ENCODE peak calls at places on chromosomes 2 and 18, in eight cellular contexts. Y is cardiac muscle cell; G is ovary; S is transverse colon; J is Caco-2; V is psoas muscle; U is CD8-positive, alpha-beta T cell; T is right lobe of liver. L is an unnamed sample. For H3K27me3, the result is how much of the 10 kb centered on the place peaks cover.

GRCh38 chr18:70499218-70499691 is 210.4 kb downstream of the SOCS6 start:
- DNase-seq in Y (no peak), G (no peak), S (no peak), J (no peak), V (no peak), U (no peak), T (no peak), L (peak)

GRCh38 chr18:58161659-58162058 is 117.6 kb downstream of the NEDD4L start:
- DNase-seq in Y (peak), G (no peak), S (peak), J (peak), V (no peak), U (no peak), T (no peak), L (no peak)

GRCh38 chr18:63312731-63313408 is 6.7 kb downstream of the BCL2 start:
- DNase-seq in Y (no peak), G (no peak), S (no peak), J (no peak), V (no peak), U (no peak), T (no peak), L (no peak)

GRCh38 chr18:2303517-2304238 is 267.6 kb downstream of the METTL4 start:
- DNase-seq in Y (peak), G (no peak), S (no peak), J (no peak), V (no peak), U (no peak), T (no peak), L (no peak)

GRCh38 chr2:241161646-241162281 is 11.5 kb downstream of the PPP1R7 start:
- DNase-seq in Y (peak), G (peak), S (peak), J (no peak), V (peak), U (no peak), T (no peak), L (no peak)

GRCh38 chr2:75565523-75566449 is 5.0 kb upstream of the EVA1A start:
- DNase-seq in Y (no peak), G (no peak), S (no peak), J (no peak), V (no peak), U (no peak), T (no peak), L (no peak)

GRCh38 chr2:82968381-82968780 is 1490.7 kb downstream of the SUCLG1 start:
- DNase-seq in Y (peak), G (no peak), S (no peak), J (no peak), V (no peak), U (no peak), T (no peak), L (no peak)

GRCh38 chr18:45081579-45082181 is 401.0 kb downstream of the SETBP1 start:
- DNase-seq in Y (peak), G (no peak), S (no peak), J (no peak), V (no peak), U (no peak), T (no peak), L (no peak)

GRCh38 chr2:203936535-203936934 is at the start of gene ICOS:
- DNase-seq in Y (no peak), G (no peak), S (no peak), J (no peak), V (no peak), U (no peak), T (no peak), L (peak)

GRCh38 chr2:235320341-235320740 is 173.5 kb upstream of the AGAP1 start:
- DNase-seq in Y (no peak), G (no peak), S (no peak), J (no peak), V (no peak), U (no peak), T (no peak), L (no peak)

GRCh38 chr2:73404409-73404808 is 18.8 kb downstream of the ALMS1 start:
- DNase-seq in Y (no peak), G (no peak), S (no peak), J (no peak), V (no peak), U (no peak), T (no peak), L (no peak)

GRCh38 chr2:231190531-231191197 is 7.8 kb upstream of the ARMC9 start:
- DNase-seq in Y (peak), G (peak), S (peak), J (no peak), V (peak), U (no peak), T (peak), L (no peak)

GRCh38 chr18:59249186-59249774 is 24.0 kb downstream of the RAX start:
- DNase-seq in Y (peak), G (no peak), S (peak), J (peak), V (no peak), U (no peak), T (no peak), L (no peak)

GRCh38 chr18:11851156-11852047 is at the start of gene CHMP1B:
- DNase-seq in Y (peak), G (peak), S (peak), J (peak), V (peak), U (peak), T (peak), L (peak)

GRCh38 chr2:232731470-232731869 is 34.3 kb downstream of the GIGYF2 start:
- DNase-seq in Y (no peak), G (no peak), S (no peak), J (no peak), V (no peak), U (no peak), T (no peak), L (no peak)

GRCh38 chr2:230893338-230893737 is 28.6 kb downstream of the ITM2C start:
- DNase-seq in Y (no peak), G (no peak), S (peak), J (no peak), V (no peak), U (no peak), T (no peak), L (no peak)

GRCh38 chr2:240932724-240933047 is 26.6 kb downstream of the CROCC2 start:
- DNase-seq in Y (no peak), G (peak), S (peak), J (no peak), V (no peak), U (peak), T (peak), L (no peak)

GRCh38 chr2:96261328-96262003 is 4.3 kb downstream of the TMEM127 start:
- DNase-seq in Y (no peak), G (no peak), S (no peak), J (peak), V (no peak), U (no peak), T (no peak), L (no peak)

GRCh38 chr2:55995206-55995605 is 71.6 kb upstream of the EFEMP1 start:
- DNase-seq in Y (no peak), G (no peak), S (no peak), J (no peak), V (no peak), U (no peak), T (no peak), L (no peak)

GRCh38 chr2:8761529-8762164 is 75.8 kb downstream of the KIDINS220 start:
- DNase-seq in Y (peak), G (no peak), S (no peak), J (peak), V (no peak), U (no peak), T (no peak), L (peak)

GRCh38 chr2:40433739-40434138 is 18.2 kb downstream of the SLC8A1 start:
- DNase-seq in Y (no peak), G (no peak), S (no peak), J (no peak), V (no peak), U (no peak), T (no peak), L (no peak)

DNA sequence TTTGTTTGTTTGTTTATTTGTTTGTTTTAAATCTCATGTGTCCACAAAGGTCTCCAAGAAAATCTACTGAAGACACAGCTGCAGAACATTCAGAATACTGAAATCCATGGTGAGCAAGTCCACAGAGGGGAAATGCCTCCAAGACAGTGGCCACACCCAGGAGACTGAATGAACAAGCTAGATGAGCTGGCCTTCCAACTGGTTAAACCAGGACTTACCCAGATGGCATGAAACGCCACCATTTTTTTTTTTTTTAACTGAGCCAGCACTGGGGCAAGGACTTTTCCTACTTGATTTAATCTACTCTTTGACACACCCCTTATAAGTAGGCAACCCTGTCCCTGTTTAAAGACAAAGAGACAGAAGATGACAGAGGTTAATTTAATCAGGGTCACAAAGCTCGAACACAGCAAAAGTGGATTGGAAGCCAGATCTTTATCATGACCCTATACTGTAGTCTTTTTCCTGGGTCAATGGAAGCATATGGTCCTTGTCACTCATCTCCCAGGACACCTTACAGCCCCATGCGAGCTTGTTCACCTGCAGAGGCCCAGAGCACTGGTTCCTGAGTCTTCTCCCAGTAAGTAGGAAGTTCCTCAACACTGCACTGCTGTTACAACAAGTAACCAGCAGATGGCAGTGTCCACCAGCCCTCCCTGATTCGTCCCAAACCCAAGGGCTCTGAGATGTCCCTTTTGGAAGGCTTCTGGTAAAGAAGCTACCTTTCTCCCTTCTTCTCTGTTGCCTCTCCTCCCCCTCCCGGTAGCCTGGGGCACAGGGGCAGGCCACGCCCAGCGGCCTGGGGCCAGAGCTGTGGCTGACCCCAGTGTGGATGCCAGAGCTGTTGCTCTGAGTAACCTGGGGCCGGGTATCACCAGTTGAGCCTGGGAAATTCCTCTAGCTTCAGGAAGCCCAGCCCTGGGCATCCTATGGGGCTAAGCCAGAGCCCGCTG is 5.6 kb upstream of the GDF7 start:
- DNase-seq in Y (peak), G (peak), S (peak), J (peak), V (peak), U (peak), T (peak), L (no peak)
- H3K27me3 ChIP-seq in Y (half or more), G (under half), S (half or more), J (under half), V (under half), U (under half), T (under half), L (under half)

DNA sequence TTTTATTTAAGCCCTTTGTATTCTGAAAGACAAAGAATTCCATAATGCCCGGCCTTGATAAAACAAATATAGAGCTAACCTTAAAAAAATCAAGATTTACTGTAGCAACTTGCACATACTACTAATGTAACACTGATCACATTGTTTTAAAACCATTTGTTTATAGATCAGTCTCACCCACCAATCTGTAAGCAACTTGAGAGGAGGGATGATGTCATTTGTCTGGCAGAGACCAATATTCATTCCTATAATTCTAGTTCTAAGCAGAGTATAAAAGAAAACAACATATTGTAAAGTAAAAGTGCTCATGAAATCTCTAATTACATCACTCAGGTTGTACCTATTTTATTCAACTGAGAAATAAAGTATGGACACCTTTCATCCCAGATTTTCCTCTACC is 380.6 kb downstream of the TGIF1 start:
- DNase-seq in Y (no peak), G (no peak), S (no peak), J (no peak), V (no peak), U (no peak), T (no peak), L (no peak)
- H3K27me3 ChIP-seq in Y (under half), G (under half), S (under half), J (under half), V (under half), U (under half), T (under half), L (under half)

GRCh38 chr2:118186110-118186857 is 98.0 kb downstream of the INSIG2 start:
- DNase-seq in Y (peak), G (peak), S (peak), J (peak), V (peak), U (peak), T (peak), L (peak)

GRCh38 chr2:118190365-118190916 is 102.2 kb downstream of the INSIG2 start:
- DNase-seq in Y (no peak), G (no peak), S (no peak), J (no peak), V (no peak), U (no peak), T (no peak), L (no peak)

GRCh38 chr2:118185210-118186109 is 97.2 kb downstream of the INSIG2 start:
- DNase-seq in Y (peak), G (peak), S (peak), J (peak), V (peak), U (peak), T (peak), L (peak)

DNA sequence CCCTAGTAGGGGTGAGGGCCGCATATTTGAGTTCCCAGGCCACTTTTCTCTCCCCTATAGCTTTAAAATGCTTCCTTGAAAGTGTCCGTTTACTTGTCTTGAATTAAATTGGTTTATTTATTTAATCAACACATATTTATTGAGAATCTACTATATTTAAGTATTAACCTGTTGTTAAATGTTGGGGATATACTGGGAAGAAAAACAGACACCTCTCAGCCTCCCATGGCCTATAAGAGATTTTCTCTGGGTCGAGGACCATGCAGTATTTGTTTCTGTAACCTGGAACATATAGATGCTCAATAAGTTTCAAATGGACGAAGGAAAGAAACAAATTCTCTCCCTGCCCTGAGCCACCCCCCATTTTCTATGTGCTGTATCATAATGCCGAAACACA is 98.6 kb downstream of the INSIG2 start:
- DNase-seq in Y (no peak), G (no peak), S (no peak), J (no peak), V (no peak), U (no peak), T (no peak), L (no peak)
- H3K27me3 ChIP-seq in Y (under half), G (under half), S (under half), J (under half), V (under half), U (under half), T (under half), L (under half)

GRCh38 chr2:239854596-239854995 is 170.5 kb downstream of the NDUFA10 start:
- DNase-seq in Y (no peak), G (no peak), S (no peak), J (no peak), V (no peak), U (no peak), T (no peak), L (no peak)

GRCh38 chr2:239855863-239856587 is 169.1 kb downstream of the NDUFA10 start:
- DNase-seq in Y (no peak), G (no peak), S (no peak), J (no peak), V (peak), U (no peak), T (no peak), L (no peak)

GRCh38 chr2:239856620-239857285 is 168.4 kb downstream of the NDUFA10 start:
- DNase-seq in Y (no peak), G (no peak), S (no peak), J (no peak), V (no peak), U (peak), T (no peak), L (no peak)

GRCh38 chr2:239858179-239858578 is 167.0 kb downstream of the NDUFA10 start:
- DNase-seq in Y (peak), G (no peak), S (no peak), J (no peak), V (no peak), U (no peak), T (no peak), L (no peak)

DNA sequence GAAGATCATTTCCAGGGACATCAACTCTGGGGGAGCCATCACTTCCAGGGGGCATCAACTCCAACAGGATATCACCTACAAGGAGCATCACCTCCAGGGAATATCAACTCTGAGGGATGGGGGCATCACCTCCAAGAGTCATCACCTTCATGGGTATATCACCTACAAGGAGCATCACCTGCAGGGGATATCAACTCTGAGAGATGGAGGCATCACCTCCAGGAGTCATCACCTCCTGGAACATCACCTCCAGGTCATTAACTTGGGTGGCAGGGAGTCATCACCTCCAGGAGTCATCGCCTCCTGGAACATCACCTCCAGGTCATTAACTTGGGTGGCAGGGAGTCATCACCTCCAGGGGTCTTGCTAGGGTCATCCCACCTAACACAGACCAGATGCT is 167.6 kb downstream of the NDUFA10 start:
- DNase-seq in Y (no peak), G (no peak), S (no peak), J (no peak), V (no peak), U (no peak), T (no peak), L (no peak)
- H3K27me3 ChIP-seq in Y (under half), G (under half), S (under half), J (under half), V (under half), U (under half), T (under half), L (under half)

GRCh38 chr2:28300921-28301341 is 91.7 kb upstream of the FOSL2 start:
- DNase-seq in Y (peak), G (no peak), S (no peak), J (peak), V (no peak), U (no peak), T (no peak), L (no peak)
- H3K27me3 ChIP-seq in Y (under half), G (under half), S (under half), J (under half), V (under half), U (under half), T (under half), L (under half)

GRCh38 chr2:38601061-38601460 is 1.7 kb downstream of the HNRNPLL start:
- DNase-seq in Y (no peak), G (no peak), S (no peak), J (no peak), V (no peak), U (no peak), T (no peak), L (no peak)

GRCh38 chr2:38602732-38603401 is at the start of gene HNRNPLL:
- DNase-seq in Y (peak), G (peak), S (peak), J (peak), V (peak), U (peak), T (peak), L (peak)

GRCh38 chr2:38600242-38600891 is 2.4 kb downstream of the HNRNPLL start:
- DNase-seq in Y (peak), G (no peak), S (peak), J (no peak), V (no peak), U (no peak), T (no peak), L (no peak)

GRCh38 chr2:38602136-38602731 is 494 bp downstream of the HNRNPLL start:
- DNase-seq in Y (no peak), G (peak), S (peak), J (no peak), V (no peak), U (peak), T (peak), L (peak)

DNA sequence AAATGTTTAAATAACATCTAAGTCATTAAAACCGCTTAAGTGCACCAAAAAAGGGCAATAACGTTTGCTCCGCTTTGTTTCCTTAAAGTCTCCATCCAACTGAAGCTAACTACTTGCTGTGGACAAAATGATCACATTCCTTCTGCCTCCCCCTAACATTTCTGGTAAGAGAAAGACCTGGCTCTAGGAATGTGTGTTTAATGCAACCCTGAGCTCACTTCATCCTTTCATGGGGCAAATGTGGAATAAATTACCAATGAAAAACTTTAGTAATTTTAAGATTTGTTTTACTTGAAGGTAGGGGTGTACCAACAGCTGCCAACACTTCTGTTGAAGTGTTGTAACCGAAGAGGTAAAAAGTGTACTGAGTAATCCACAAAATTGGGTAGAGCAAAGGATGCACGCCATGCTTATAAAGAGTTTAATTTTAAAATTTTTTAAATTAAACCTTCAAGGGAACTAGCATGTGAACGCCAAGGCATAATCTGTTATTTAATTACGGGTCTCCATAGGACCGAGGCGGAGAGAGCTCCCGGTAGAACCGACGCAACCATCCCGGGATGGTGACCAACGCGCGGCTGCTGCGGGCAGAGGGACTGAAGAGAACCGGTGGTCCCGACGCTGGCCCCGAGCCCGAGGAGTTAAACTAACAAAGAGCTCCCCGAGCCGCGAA is 1.1 kb downstream of the HNRNPLL start:
- DNase-seq in Y (peak), G (no peak), S (no peak), J (no peak), V (no peak), U (no peak), T (no peak), L (no peak)
- H3K27me3 ChIP-seq in Y (under half), G (under half), S (under half), J (under half), V (under half), U (under half), T (under half), L (under half)

L was measured in CD4-positive, alpha-beta memory T cell.